ENCODE peak calls at places on chromosome 14, in six cellular contexts. W is testis, F is WERI-Rb-1, A is endothelial cell of umbilical vein, J is stomach, C is fibroblast of mammary gland. I is an unnamed sample.

GRCh38 chr14:64654072-64654899 is 49.9 kb upstream of the PLEKHG3 start:
- DNase-seq in W (no peak), F (no peak), A (peak; percentile 85), J (no peak), C (peak; percentile 95), I (peak; percentile 87)

GRCh38 chr14:90791481-90791880 is 24.7 kb downstream of the TTC7B start:
- DNase-seq in W (no peak), F (no peak), A (no peak), J (no peak), C (no peak), I (no peak)

GRCh38 chr14:91058017-91058675 is 2.3 kb downstream of the RPS6KA5 start:
- DNase-seq in W (no peak), F (no peak), A (peak; percentile 84), J (no peak), C (peak; percentile 3), I (peak; percentile 58)

GRCh38 chr14:24392327-24393098 is 6.3 kb upstream of the NYNRIN start:
- DNase-seq in W (no peak), F (no peak), A (peak; percentile 70), J (no peak), C (peak; percentile 63), I (peak; percentile 93)

GRCh38 chr14:23629204-23629603 is 7.0 kb upstream of the DHRS2 start:
- DNase-seq in W (no peak), F (no peak), A (no peak), J (no peak), C (no peak), I (no peak)

GRCh38 chr14:55540847-55541773 is 38.9 kb upstream of the KTN1 start:
- DNase-seq in W (no peak), F (no peak), A (peak; percentile 35), J (no peak), C (peak; percentile 34), I (peak; percentile 70)

GRCh38 chr14:49420201-49420600 is 166.0 kb downstream of the RPS29 start:
- DNase-seq in W (no peak), F (no peak), A (no peak), J (no peak), C (no peak), I (no peak)

GRCh38 chr14:93115920-93116675 is at the start of gene ITPK1:
- DNase-seq in W (peak; percentile 56), F (peak; percentile 72), A (peak; percentile 31), J (peak; percentile 63), C (peak; percentile 34), I (peak; percentile 61)

GRCh38 chr14:95349241-95349640 is 29.5 kb upstream of the CLMN start:
- DNase-seq in W (no peak), F (no peak), A (no peak), J (no peak), C (no peak), I (no peak)

GRCh38 chr14:74684444-74684843 is 28.4 kb downstream of the AREL1 start:
- DNase-seq in W (no peak), F (no peak), A (no peak), J (no peak), C (no peak), I (no peak)

GRCh38 chr14:26872510-26872909 is 274.7 kb upstream of the NOVA1 start:
- DNase-seq in W (peak; percentile 63), F (peak; percentile 9), A (no peak), J (peak; percentile 37), C (peak; percentile 72), I (no peak)

GRCh38 chr14:95254356-95254755 is 65.4 kb downstream of the CLMN start:
- DNase-seq in W (no peak), F (no peak), A (no peak), J (no peak), C (peak; percentile 86), I (no peak)

GRCh38 chr14:63535918-63536317 is 7.3 kb downstream of the PPP2R5E start:
- DNase-seq in W (no peak), F (no peak), A (no peak), J (no peak), C (no peak), I (no peak)

GRCh38 chr14:105854600-105855245 is 328.3 kb downstream of the TMEM121 start:
- DNase-seq in W (peak; percentile 4), F (no peak), A (no peak), J (no peak), C (no peak), I (no peak)

GRCh38 chr14:84825481-84825880 is 704.5 kb upstream of the FLRT2 start:
- DNase-seq in W (no peak), F (no peak), A (no peak), J (no peak), C (peak; percentile 57), I (peak; percentile 87)

GRCh38 chr14:58733451-58734208 is 95.9 kb downstream of the DACT1 start:
- DNase-seq in W (no peak), F (no peak), A (no peak), J (no peak), C (peak; percentile 31), I (no peak)

GRCh38 chr14:76768671-76769500 is 7.6 kb downstream of the VASH1 start:
- DNase-seq in W (no peak), F (no peak), A (no peak), J (no peak), C (no peak), I (no peak)

GRCh38 chr14:20413785-20414117 is 450 bp upstream of the TEP1 start:
- DNase-seq in W (peak; percentile 30), F (no peak), A (peak; percentile 30), J (no peak), C (no peak), I (no peak)

GRCh38 chr14:41605550-41606248 is 977 bp upstream of the LRFN5 start:
- DNase-seq in W (peak; percentile 57), F (no peak), A (no peak), J (no peak), C (peak; percentile 54), I (no peak)
- H3K4me3 ChIP-seq in W (peak overlapping the region; percentile 63), F (no peak overlapping the region), A (no peak overlapping the region), J (peak overlapping the region; percentile 55), C (peak overlapping the region; percentile 78), I (no peak overlapping the region)

GRCh38 chr14:99247091-99247729 is 24.8 kb downstream of the BCL11B start:
- DNase-seq in W (no peak), F (no peak), A (no peak), J (no peak), C (no peak), I (no peak)
- H3K4me3 ChIP-seq in W (no peak overlapping the region), F (no peak overlapping the region), A (no peak overlapping the region), J (no peak overlapping the region), C (no peak overlapping the region), I (no peak overlapping the region)

DNA sequence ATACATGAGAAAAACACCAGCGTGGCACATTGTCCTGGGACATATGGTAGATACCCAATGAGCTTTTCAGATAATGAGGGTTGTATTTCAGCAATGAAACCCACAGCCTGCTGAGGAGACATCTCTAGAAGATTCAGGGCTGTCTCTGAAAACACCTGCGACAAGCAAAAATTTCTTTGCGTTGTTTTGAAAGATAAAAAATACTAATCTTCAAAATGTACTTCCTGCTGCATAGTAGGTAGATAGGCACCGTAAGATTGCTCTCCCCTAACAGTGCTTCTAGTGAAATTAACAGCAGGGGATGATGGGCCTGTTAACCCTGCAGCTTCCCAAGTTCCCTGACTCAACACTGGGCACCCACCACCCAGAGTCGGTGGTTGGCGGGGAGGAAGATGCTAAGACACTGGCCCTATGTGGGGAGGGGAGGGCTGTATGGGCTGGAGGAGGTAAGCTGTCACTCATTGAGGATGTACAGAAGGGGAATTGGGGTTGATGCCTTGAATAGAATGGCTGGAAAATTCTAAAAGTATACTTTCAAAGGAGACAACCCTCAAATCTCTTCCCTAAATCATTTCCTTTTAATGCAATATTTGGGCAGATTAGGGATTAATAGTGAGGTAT is 20.0 kb downstream of the ZFP36L1 start:
- DNase-seq in W (no peak), F (no peak), A (no peak), J (no peak), C (no peak), I (no peak)
- H3K4me3 ChIP-seq in W (no peak overlapping the region), F (no peak overlapping the region), A (no peak overlapping the region), J (no peak overlapping the region), C (no peak overlapping the region), I (no peak overlapping the region)

DNA sequence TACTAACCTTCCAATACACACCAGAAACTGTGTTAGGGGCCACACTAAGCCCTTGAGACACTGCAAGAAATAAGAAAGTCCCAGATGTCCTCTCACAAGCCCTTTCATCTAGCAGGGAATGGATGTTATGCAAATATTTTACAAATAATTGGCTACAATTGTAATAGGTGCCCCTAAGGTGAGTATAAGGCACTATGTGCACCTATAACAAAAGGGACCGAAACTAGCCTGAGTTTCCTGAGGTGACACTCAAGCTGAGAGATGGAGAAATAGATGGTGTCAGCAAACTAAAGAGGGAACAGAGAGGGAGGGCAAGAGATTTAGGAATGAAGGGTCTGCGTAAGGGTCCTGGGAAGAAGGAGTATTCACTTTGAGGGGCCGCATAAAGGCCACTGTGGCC is 212.6 kb downstream of the TTC8 start:
- DNase-seq in W (no peak), F (no peak), A (no peak), J (no peak), C (no peak), I (no peak)
- H3K4me3 ChIP-seq in W (no peak overlapping the region), F (no peak overlapping the region), A (no peak overlapping the region), J (no peak overlapping the region), C (no peak overlapping the region), I (no peak overlapping the region)

GRCh38 chr14:104138098-104138890 is at the start of gene KIF26A:
- DNase-seq in W (peak; percentile 41), F (peak; percentile 83), A (peak; percentile 57), J (no peak), C (no peak), I (peak; percentile 6)
- H3K4me3 ChIP-seq in W (peak within 1 kb of the TSS; percentile 49), F (peak within 1 kb of the TSS; percentile 68), A (peak within 1 kb of the TSS; percentile 87), J (peak within 1 kb of the TSS; percentile 63), C (no peak within 1 kb of the TSS), I (peak within 1 kb of the TSS; percentile 24)

I was measured in epithelial cell of esophagus.